ENCODE peak calls at places on chromosome 20, in five cellular contexts. C is NB4, P is foreskin fibroblast, Z is astrocyte of the spinal cord, T is heart right ventricle. U is an unnamed sample.

GRCh38 chr20:47464380-47465101 is 37.1 kb upstream of the NCOA3 start:
- DNase-seq in C (no peak), P (peak; percentile 98), Z (peak; percentile 98), T (peak; percentile 23), U (peak; percentile 98)

GRCh38 chr20:46353506-46354206 is 45.4 kb upstream of the CDH22 start:
- DNase-seq in C (no peak), P (no peak), Z (no peak), T (no peak), U (no peak)

GRCh38 chr20:57680934-57681914 is 28.6 kb downstream of the PMEPA1 start:
- DNase-seq in C (no peak), P (no peak), Z (no peak), T (no peak), U (no peak)

GRCh38 chr20:22471156-22471836 is 113.1 kb downstream of the FOXA2 start:
- DNase-seq in C (no peak), P (no peak), Z (no peak), T (no peak), U (no peak)

GRCh38 chr20:20130399-20130798 is 78.1 kb downstream of the CFAP61 start:
- DNase-seq in C (peak; percentile 42), P (no peak), Z (no peak), T (no peak), U (no peak)

GRCh38 chr20:21684671-21685070 is 20.8 kb upstream of the PAX1 start:
- DNase-seq in C (no peak), P (no peak), Z (no peak), T (no peak), U (no peak)

GRCh38 chr20:59958626-59959025 is 403 bp downstream of the CDH26 start:
- DNase-seq in C (no peak), P (no peak), Z (no peak), T (no peak), U (no peak)

GRCh38 chr20:3392756-3393155 is 14.7 kb downstream of the DNAAF9 start:
- DNase-seq in C (no peak), P (no peak), Z (no peak), T (no peak), U (peak; percentile 30)

GRCh38 chr20:29314294-29314693 is 1943.2 kb upstream of the DEFB115 start:
- DNase-seq in C (no peak), P (no peak), Z (no peak), T (no peak), U (no peak)

GRCh38 chr20:32972181-32973076 is 31.8 kb downstream of the SUN5 start:
- DNase-seq in C (peak; percentile 98), P (no peak), Z (no peak), T (no peak), U (no peak)

GRCh38 chr20:37327748-37328147 is 18.2 kb upstream of the SRC start:
- DNase-seq in C (no peak), P (peak; percentile 81), Z (peak; percentile 45), T (peak; percentile 68), U (peak; percentile 41)

GRCh38 chr20:50027611-50028105 is 44.9 kb downstream of the SNAI1 start:
- DNase-seq in C (no peak), P (peak; percentile 90), Z (peak; percentile 92), T (peak; percentile 84), U (peak; percentile 95)

GRCh38 chr20:58246346-58246745 is 17.9 kb upstream of the ANKRD60 start:
- DNase-seq in C (peak; percentile 44), P (no peak), Z (peak; percentile 32), T (no peak), U (peak; percentile 61)

GRCh38 chr20:37276494-37277252 is 12.8 kb upstream of the MANBAL start:
- DNase-seq in C (peak; percentile 27), P (peak; percentile 86), Z (peak; percentile 87), T (peak; percentile 37), U (peak; percentile 90)

GRCh38 chr20:59007758-59008511 is 881 bp upstream of the CTSZ start:
- DNase-seq in C (peak; percentile 97), P (no peak), Z (no peak), T (no peak), U (no peak)

GRCh38 chr20:15654208-15654649 is 919.0 kb downstream of the KIF16B start:
- DNase-seq in C (peak; percentile 75), P (no peak), Z (peak; percentile 45), T (no peak), U (peak; percentile 61)

GRCh38 chr20:39756828-39757227 is 794.7 kb downstream of the DHX35 start:
- DNase-seq in C (no peak), P (no peak), Z (no peak), T (no peak), U (no peak)

GRCh38 chr20:40339661-40340449 is 349.2 kb downstream of the MAFB start:
- DNase-seq in C (peak; percentile 93), P (no peak), Z (no peak), T (peak; percentile 37), U (no peak)

GRCh38 chr20:47694021-47694818 is 91.1 kb downstream of the SULF2 start:
- DNase-seq in C (no peak), P (no peak), Z (no peak), T (no peak), U (no peak)

GRCh38 chr20:1509237-1509636 is 18.0 kb upstream of the SIRPB2 start:
- DNase-seq in C (peak; percentile 81), P (no peak), Z (peak; percentile 12), T (no peak), U (peak; percentile 24)

GRCh38 chr20:3245156-3245555 is 6.2 kb upstream of the SLC4A11 start:
- DNase-seq in C (no peak), P (no peak), Z (no peak), T (no peak), U (no peak)

GRCh38 chr20:25750220-25750764 is 53.6 kb upstream of the ZNF337 start:
- DNase-seq in C (no peak), P (no peak), Z (no peak), T (no peak), U (no peak)

GRCh38 chr20:20743511-20744169 is 31.2 kb upstream of the RALGAPA2 start:
- DNase-seq in C (peak; percentile 93), P (no peak), Z (peak; percentile 14), T (peak; percentile 78), U (no peak)

GRCh38 chr20:39473533-39473932 is 511.4 kb downstream of the DHX35 start:
- DNase-seq in C (no peak), P (no peak), Z (no peak), T (no peak), U (no peak)

GRCh38 chr20:12670292-12670691 is 338.5 kb upstream of the SPTLC3 start:
- DNase-seq in C (no peak), P (no peak), Z (no peak), T (no peak), U (no peak)

GRCh38 chr20:17725094-17725835 is 25.5 kb downstream of the BANF2 start:
- DNase-seq in C (no peak), P (no peak), Z (no peak), T (peak; percentile 34), U (no peak)

GRCh38 chr20:17731233-17731632 is 31.5 kb downstream of the BANF2 start:
- DNase-seq in C (no peak), P (no peak), Z (no peak), T (no peak), U (no peak)

GRCh38 chr20:17728074-17728473 is 28.3 kb downstream of the BANF2 start:
- DNase-seq in C (no peak), P (no peak), Z (no peak), T (no peak), U (no peak)

GRCh38 chr20:17730069-17730468 is 30.3 kb downstream of the BANF2 start:
- DNase-seq in C (no peak), P (no peak), Z (no peak), T (no peak), U (no peak)

DNA sequence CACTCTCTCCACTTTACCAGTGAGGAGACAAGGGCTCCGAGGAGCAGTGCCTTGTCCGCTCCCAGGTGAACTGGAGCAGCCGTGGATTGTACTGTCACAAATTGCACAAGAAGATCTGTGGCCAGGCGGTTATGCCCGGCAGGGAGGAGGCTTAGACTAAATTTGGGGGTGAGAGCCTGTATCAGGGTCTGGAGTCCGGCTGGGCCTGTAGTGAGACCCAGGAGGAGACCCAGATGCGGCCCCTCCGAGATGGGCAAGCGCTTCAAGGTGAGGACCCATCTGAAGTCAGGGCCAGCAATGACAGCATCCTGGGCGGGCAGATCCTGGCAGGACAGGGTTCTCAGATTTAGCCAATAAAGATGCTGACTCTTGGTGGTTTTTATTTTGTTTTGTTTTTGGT is 27.6 kb downstream of the BANF2 start:
- DNase-seq in C (no peak), P (no peak), Z (no peak), T (no peak), U (no peak)
- TF ChIP-seq CTCF in C (no peak), P (no peak), Z (no peak), T (no peak), U (no peak)

GRCh38 chr20:51491393-51491792 is 51.1 kb downstream of the NFATC2 start:
- DNase-seq in C (no peak), P (no peak), Z (no peak), T (no peak), U (no peak)

GRCh38 chr20:51494241-51495110 is 48.0 kb downstream of the NFATC2 start:
- DNase-seq in C (peak; percentile 37), P (no peak), Z (no peak), T (no peak), U (no peak)

GRCh38 chr20:51493346-51493791 is 49.1 kb downstream of the NFATC2 start:
- DNase-seq in C (no peak), P (no peak), Z (no peak), T (no peak), U (no peak)

GRCh38 chr20:51490635-51491034 is 51.9 kb downstream of the NFATC2 start:
- DNase-seq in C (no peak), P (no peak), Z (no peak), T (no peak), U (no peak)

GRCh38 chr20:51492167-51493092 is 50.1 kb downstream of the NFATC2 start:
- DNase-seq in C (no peak), P (no peak), Z (peak; percentile 37), T (peak; percentile 82), U (peak; percentile 50)
- H3K4me3 ChIP-seq in C (no peak overlapping the region), P (no peak overlapping the region), Z (no peak overlapping the region), T (no peak overlapping the region), U (no peak overlapping the region)

GRCh38 chr20:11375966-11376365 is 541.7 kb upstream of the BTBD3 start:
- DNase-seq in C (no peak), P (no peak), Z (no peak), T (no peak), U (no peak)
- TF ChIP-seq CTCF in C (no peak), P (no peak), Z (no peak), T (no peak), U (no peak)

GRCh38 chr20:31844737-31845299 is 586 bp downstream of the FOXS1 start:
- DNase-seq in C (no peak), P (no peak), Z (no peak), T (no peak), U (no peak)
- H3K4me3 ChIP-seq in C (no peak overlapping the region), P (no peak overlapping the region), Z (peak overlapping the region; percentile 18), T (peak overlapping the region; percentile 18), U (peak overlapping the region; percentile 62)

GRCh38 chr20:23544133-23544532 is 24.2 kb downstream of the CST9L start:
- DNase-seq in C (no peak), P (no peak), Z (no peak), T (no peak), U (no peak)
- TF ChIP-seq CTCF in C (no peak), P (no peak), Z (no peak), T (no peak), U (no peak)